ENCODE peak calls at places on chromosomes 5 and 9, in four cellular contexts. One of them, this sample, is unnamed. For H3K27me3, the result is how much of the 10 kb centered on the place peaks cover.

GRCh38 chr9:6870650-6871477 is 113.1 kb downstream of the KDM4C start:
- DNase-seq in ascending aorta: no peak
- DNase-seq in heart left ventricle: no peak
- DNase-seq in Peyer's patch: no peak
- DNase-seq in this sample: no peak

GRCh38 chr5:74130141-74130897 is 504.3 kb downstream of the ARHGEF28 start:
- DNase-seq in heart left ventricle: no peak
- DNase-seq in ascending aorta: no peak
- DNase-seq in Peyer's patch: no peak
- DNase-seq in this sample: no peak

GRCh38 chr9:132030626-132031325 is 48.9 kb downstream of the MED27 start:
- DNase-seq in ascending aorta: no peak
- DNase-seq in Peyer's patch: no peak
- DNase-seq in heart left ventricle: no peak
- DNase-seq in this sample: no peak

GRCh38 chr5:3392306-3392939 is 203.2 kb upstream of the IRX1 start:
- DNase-seq in ascending aorta: no peak
- DNase-seq in heart left ventricle: no peak
- DNase-seq in Peyer's patch: no peak
- DNase-seq in this sample: no peak

GRCh38 chr9:136614372-136614922 is 48.3 kb upstream of the EGFL7 start:
- DNase-seq in ascending aorta: no peak
- DNase-seq in Peyer's patch: no peak
- DNase-seq in heart left ventricle: peak
- DNase-seq in this sample: peak

GRCh38 chr5:93590511-93590910 is 7.5 kb downstream of the NR2F1 start:
- DNase-seq in heart left ventricle: no peak
- DNase-seq in Peyer's patch: no peak
- DNase-seq in ascending aorta: no peak
- DNase-seq in this sample: no peak

GRCh38 chr9:35002623-35003022 is 13.1 kb downstream of the DNAJB5 start:
- DNase-seq in heart left ventricle: no peak
- DNase-seq in ascending aorta: no peak
- DNase-seq in Peyer's patch: no peak
- DNase-seq in this sample: no peak

GRCh38 chr5:76607353-76607871 is 15.8 kb downstream of the F2RL2 start:
- DNase-seq in ascending aorta: no peak
- DNase-seq in Peyer's patch: no peak
- DNase-seq in heart left ventricle: no peak
- DNase-seq in this sample: no peak

GRCh38 chr5:33978307-33978706 is 6.2 kb downstream of the SLC45A2 start:
- DNase-seq in ascending aorta: no peak
- DNase-seq in heart left ventricle: no peak
- DNase-seq in Peyer's patch: no peak
- DNase-seq in this sample: no peak

GRCh38 chr5:141701341-141702119 is 19.5 kb upstream of the ARAP3 start:
- DNase-seq in ascending aorta: no peak
- DNase-seq in Peyer's patch: no peak
- DNase-seq in heart left ventricle: peak
- DNase-seq in this sample: no peak
- H3K27me3 ChIP-seq in ascending aorta: under half
- H3K27me3 ChIP-seq in Peyer's patch: under half
- H3K27me3 ChIP-seq in heart left ventricle: under half
- H3K27me3 ChIP-seq in this sample: under half

DNA sequence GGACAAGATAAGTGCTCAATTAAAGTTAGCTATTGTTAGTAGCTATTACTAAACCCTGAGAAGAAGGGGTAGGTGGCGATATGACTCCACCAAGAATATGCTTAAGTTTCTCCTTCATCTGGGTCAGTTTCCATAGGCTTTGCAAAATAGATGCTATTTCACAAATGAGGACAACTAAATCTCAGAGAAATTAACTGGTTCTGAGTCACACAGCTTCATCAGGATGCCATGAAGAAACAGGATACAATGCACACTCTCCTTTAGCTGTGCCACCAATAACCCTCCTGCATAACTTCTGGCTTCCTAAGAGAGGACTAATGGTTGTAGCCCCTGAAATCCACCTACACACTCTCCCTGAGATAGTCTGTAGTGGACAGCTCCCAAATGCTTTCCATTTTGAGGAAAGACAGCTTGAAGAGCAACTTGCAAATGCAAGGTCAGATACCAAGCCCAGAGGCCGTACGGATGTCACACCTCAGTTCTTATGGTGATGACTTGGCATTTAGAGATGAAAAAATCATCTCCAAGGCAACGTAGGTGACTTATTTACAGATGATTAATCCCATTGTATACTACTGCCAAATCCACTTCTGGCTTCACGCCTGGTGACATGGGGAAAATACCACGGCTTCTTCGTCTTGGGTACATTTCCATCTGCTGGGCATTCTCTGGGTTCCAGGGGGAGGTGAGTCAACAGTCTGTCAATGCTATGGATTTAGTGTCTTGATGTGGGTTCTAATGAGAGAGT is 251.4 kb upstream of the IL12B start:
- DNase-seq in ascending aorta: no peak
- DNase-seq in Peyer's patch: no peak
- DNase-seq in heart left ventricle: no peak
- DNase-seq in this sample: no peak
- H3K27me3 ChIP-seq in ascending aorta: under half
- H3K27me3 ChIP-seq in Peyer's patch: under half
- H3K27me3 ChIP-seq in heart left ventricle: under half
- H3K27me3 ChIP-seq in this sample: under half

GRCh38 chr5:172546196-172546595 is 91.9 kb upstream of the SH3PXD2B start:
- DNase-seq in Peyer's patch: no peak
- DNase-seq in heart left ventricle: no peak
- DNase-seq in ascending aorta: no peak
- DNase-seq in this sample: no peak
- H3K27me3 ChIP-seq in Peyer's patch: under half
- H3K27me3 ChIP-seq in heart left ventricle: under half
- H3K27me3 ChIP-seq in ascending aorta: under half
- H3K27me3 ChIP-seq in this sample: under half

GRCh38 chr9:129524848-129525345 is 96.0 kb downstream of the C9orf50 start:
- DNase-seq in heart left ventricle: no peak
- DNase-seq in Peyer's patch: no peak
- DNase-seq in ascending aorta: no peak
- DNase-seq in this sample: no peak
- H3K27me3 ChIP-seq in heart left ventricle: under half
- H3K27me3 ChIP-seq in Peyer's patch: under half
- H3K27me3 ChIP-seq in ascending aorta: under half
- H3K27me3 ChIP-seq in this sample: under half

This sample was measured in right cardiac atrium.